ENCODE peak calls at places on chromosome 17, in eight cellular contexts. Z is fibroblast of lung; F is cardiac muscle cell; U is tibial artery; L is endodermal cell; C is psoas muscle; V is PC-3; T is CD8-positive, alpha-beta memory T cell. R is an unnamed sample. For H3K36me3, the result is how much of the 10 kb centered on the place peaks cover.

GRCh38 chr17:41352597-41353366 is 2.2 kb upstream of the KRT33A start:
- DNase-seq in C (no peak), T (no peak), F (no peak), V (no peak), U (no peak), Z (no peak), L (peak), R (no peak)

GRCh38 chr17:51164911-51165679 is 1.1 kb upstream of the NME2 start:
- DNase-seq in T (no peak), L (peak), F (no peak), Z (peak), U (no peak), C (no peak), V (no peak), R (peak)

GRCh38 chr17:45768000-45768399 is 16.1 kb upstream of the CRHR1 start:
- DNase-seq in U (no peak), V (peak), T (no peak), C (peak), L (peak), F (peak), Z (no peak), R (peak)

GRCh38 chr17:7515912-7516610 is 31.9 kb downstream of the POLR2A start:
- DNase-seq in L (no peak), V (no peak), Z (peak), F (peak), T (no peak), C (no peak), U (no peak), R (no peak)

GRCh38 chr17:49997256-49997735 is 2.3 kb upstream of the DLX3 start:
- DNase-seq in L (no peak), Z (no peak), F (no peak), C (no peak), T (no peak), U (no peak), V (peak), R (no peak)

GRCh38 chr17:77382356-77382911 is 241.7 kb downstream of the SEC14L1 start:
- DNase-seq in F (no peak), V (no peak), U (no peak), Z (no peak), L (peak), T (no peak), C (no peak), R (peak)

GRCh38 chr17:50908860-50909764 is 43.0 kb upstream of the TOB1 start:
- DNase-seq in F (no peak), Z (no peak), C (peak), L (peak), V (no peak), T (peak), U (no peak), R (peak)

GRCh38 chr17:77957215-77957868 is 1.2 kb upstream of the TNRC6C start:
- DNase-seq in T (no peak), Z (peak), L (no peak), U (no peak), F (peak), C (no peak), V (no peak), R (no peak)

GRCh38 chr17:78780852-78781338 is 1.2 kb downstream of the CYTH1 start:
- DNase-seq in Z (no peak), C (no peak), T (no peak), L (no peak), V (no peak), U (no peak), F (no peak), R (no peak)

GRCh38 chr17:4811471-4811870 is 4.5 kb downstream of the PLD2 start:
- DNase-seq in T (no peak), Z (no peak), U (no peak), C (peak), V (no peak), L (no peak), F (no peak), R (no peak)

GRCh38 chr17:4818276-4818675 is 11.3 kb downstream of the PLD2 start:
- DNase-seq in T (no peak), C (peak), F (no peak), Z (no peak), V (no peak), L (peak), U (no peak), R (peak)

GRCh38 chr17:4815043-4815675 is 8.2 kb downstream of the PLD2 start:
- DNase-seq in L (peak), Z (no peak), T (no peak), U (no peak), F (no peak), V (no peak), C (peak), R (peak)

GRCh38 chr17:4812690-4813089 is 5.7 kb downstream of the PLD2 start:
- DNase-seq in C (no peak), T (no peak), U (no peak), F (no peak), V (no peak), Z (no peak), L (no peak), R (no peak)

GRCh38 chr17:4816826-4817225 is 9.9 kb downstream of the PLD2 start:
- DNase-seq in L (no peak), U (no peak), T (no peak), V (no peak), F (no peak), C (peak), Z (no peak), R (no peak)
- H3K36me3 ChIP-seq in L (under half), U (half or more), T (under half), V (under half), F (under half), C (under half), Z (under half), R (under half)

GRCh38 chr17:59846391-59847165 is 46.2 kb downstream of the TUBD1 start:
- DNase-seq in C (peak), F (peak), V (peak), T (no peak), Z (peak), U (peak), L (peak), R (peak)
- H3K36me3 ChIP-seq in C (under half), F (under half), V (under half), T (under half), Z (under half), U (under half), L (under half), R (under half)

GRCh38 chr17:81257533-81257932 is 18.4 kb downstream of the NDUFAF8 start:
- DNase-seq in T (no peak), C (no peak), Z (no peak), L (no peak), V (no peak), F (no peak), U (no peak), R (no peak)
- H3K36me3 ChIP-seq in T (under half), C (under half), Z (under half), L (under half), V (under half), F (under half), U (half or more), R (under half)

GRCh38 chr17:9266031-9266680 is 244.8 kb downstream of the NTN1 start:
- DNase-seq in C (no peak), V (no peak), F (no peak), L (no peak), Z (peak), T (no peak), U (no peak), R (no peak)
- H3K36me3 ChIP-seq in C (under half), V (under half), F (under half), L (under half), Z (under half), T (under half), U (under half), R (under half)

GRCh38 chr17:1800240-1800639 is 29.5 kb downstream of the SMYD4 start:
- DNase-seq in U (no peak), V (no peak), C (peak), L (no peak), T (no peak), Z (no peak), F (no peak), R (no peak)
- H3K36me3 ChIP-seq in U (half or more), V (under half), C (under half), L (under half), T (under half), Z (under half), F (under half), R (under half)

GRCh38 chr17:62599964-62600657 is 27.4 kb upstream of the MRC2 start:
- DNase-seq in U (no peak), L (no peak), T (no peak), Z (no peak), C (no peak), V (no peak), F (no peak), R (no peak)
- H3K36me3 ChIP-seq in U (half or more), L (half or more), T (under half), Z (under half), C (under half), V (under half), F (under half), R (under half)

GRCh38 chr17:39191750-39192510 is 5.5 kb downstream of the CACNB1 start:
- DNase-seq in U (no peak), F (no peak), T (no peak), L (no peak), Z (no peak), V (no peak), C (peak), R (no peak)
- H3K36me3 ChIP-seq in U (half or more), F (under half), T (under half), L (under half), Z (under half), V (under half), C (under half), R (under half)

GRCh38 chr17:10197721-10198508 is 491 bp downstream of the GAS7 start:
- DNase-seq in V (no peak), Z (no peak), F (no peak), T (no peak), L (peak), U (no peak), C (no peak), R (peak)

GRCh38 chr17:10200645-10201044 is 2.2 kb upstream of the GAS7 start:
- DNase-seq in V (no peak), Z (no peak), T (no peak), F (no peak), L (no peak), C (no peak), U (no peak), R (no peak)

GRCh38 chr17:10198509-10199249 is at the start of gene GAS7:
- DNase-seq in C (peak), V (no peak), L (peak), U (peak), Z (peak), T (peak), F (peak), R (peak)

GRCh38 chr17:10201680-10202079 is 3.3 kb upstream of the GAS7 start:
- DNase-seq in Z (no peak), F (no peak), V (no peak), C (no peak), T (no peak), L (no peak), U (no peak), R (no peak)

GRCh38 chr17:10200016-10200415 is 1.6 kb upstream of the GAS7 start:
- DNase-seq in T (no peak), Z (no peak), C (no peak), V (no peak), F (no peak), U (no peak), L (no peak), R (no peak)
- H3K36me3 ChIP-seq in T (under half), Z (under half), C (under half), V (under half), F (under half), U (under half), L (under half), R (under half)

GRCh38 chr17:1054656-1055055 is 57.7 kb downstream of the TIMM22 start:
- DNase-seq in L (no peak), T (no peak), V (no peak), F (no peak), U (no peak), Z (no peak), C (peak), R (no peak)
- H3K36me3 ChIP-seq in L (under half), T (under half), V (under half), F (under half), U (half or more), Z (under half), C (under half), R (under half)

DNA sequence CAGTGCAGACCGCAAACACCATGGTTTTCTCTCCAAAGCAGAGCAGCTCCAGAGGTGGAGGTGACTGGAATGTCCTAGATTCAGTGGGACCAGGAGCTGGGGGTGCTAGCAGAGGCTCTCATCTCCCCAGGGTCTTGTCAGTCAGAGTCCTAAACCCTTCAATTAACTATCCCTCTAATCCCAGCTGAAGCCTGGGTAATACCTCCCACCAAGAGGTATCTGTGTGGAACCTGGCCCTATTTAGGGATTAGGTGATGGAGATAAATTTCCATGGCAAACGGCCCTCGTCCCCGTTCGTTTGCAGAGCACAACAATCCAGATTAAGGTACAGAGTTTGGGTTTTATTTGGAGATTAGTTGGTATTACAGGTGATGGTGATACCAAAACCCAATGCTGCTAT is 1.8 kb downstream of the SEBOX start:
- DNase-seq in V (no peak), C (no peak), Z (no peak), U (no peak), L (peak), F (no peak), T (no peak), R (no peak)
- H3K36me3 ChIP-seq in V (under half), C (under half), Z (under half), U (half or more), L (under half), F (under half), T (under half), R (under half)